ENCODE peak calls at places on chromosomes 12 and 14, in ten cellular contexts. One of them, this sample, is unnamed.

GRCh38 chr12:51788876-51789275 is 59.6 kb downstream of the FIGNL2 start:
- DNase-seq in CD4-positive, CD25-positive, alpha-beta regulatory T cell: no peak
- DNase-seq in heart left ventricle: no peak
- DNase-seq in SJSA1: peak
- DNase-seq in posterior cingulate gyrus: no peak
- DNase-seq in activated CD8-positive, alpha-beta T cell treated with anti-CD3 and anti-CD28 coated beads for 36 hours: no peak
- DNase-seq in tibial artery: no peak
- DNase-seq in AG20443: peak
- DNase-seq in ureter: no peak
- DNase-seq in NCI-H774: no peak
- DNase-seq in this sample: no peak

GRCh38 chr12:54935235-54935951 is 49.2 kb downstream of the TESPA1 start:
- DNase-seq in CD4-positive, CD25-positive, alpha-beta regulatory T cell: no peak
- DNase-seq in heart left ventricle: no peak
- DNase-seq in SJSA1: peak
- DNase-seq in posterior cingulate gyrus: no peak
- DNase-seq in activated CD8-positive, alpha-beta T cell treated with anti-CD3 and anti-CD28 coated beads for 36 hours: peak
- DNase-seq in tibial artery: no peak
- DNase-seq in AG20443: peak
- DNase-seq in ureter: no peak
- DNase-seq in NCI-H774: no peak
- DNase-seq in this sample: no peak

GRCh38 chr12:108307006-108307405 is 32.1 kb downstream of the CMKLR1 start:
- DNase-seq in CD4-positive, CD25-positive, alpha-beta regulatory T cell: no peak
- DNase-seq in heart left ventricle: no peak
- DNase-seq in SJSA1: no peak
- DNase-seq in posterior cingulate gyrus: no peak
- DNase-seq in activated CD8-positive, alpha-beta T cell treated with anti-CD3 and anti-CD28 coated beads for 36 hours: peak
- DNase-seq in tibial artery: peak
- DNase-seq in AG20443: peak
- DNase-seq in ureter: no peak
- DNase-seq in NCI-H774: no peak
- DNase-seq in this sample: no peak

GRCh38 chr12:14403711-14404164 is 38.3 kb downstream of the ATF7IP start:
- DNase-seq in CD4-positive, CD25-positive, alpha-beta regulatory T cell: peak
- DNase-seq in heart left ventricle: no peak
- DNase-seq in SJSA1: no peak
- DNase-seq in posterior cingulate gyrus: no peak
- DNase-seq in activated CD8-positive, alpha-beta T cell treated with anti-CD3 and anti-CD28 coated beads for 36 hours: no peak
- DNase-seq in tibial artery: no peak
- DNase-seq in AG20443: peak
- DNase-seq in ureter: no peak
- DNase-seq in NCI-H774: peak
- DNase-seq in this sample: no peak

GRCh38 chr14:61177279-61178225 is 103.6 kb downstream of the TMEM30B start:
- DNase-seq in CD4-positive, CD25-positive, alpha-beta regulatory T cell: no peak
- DNase-seq in heart left ventricle: no peak
- DNase-seq in SJSA1: peak
- DNase-seq in posterior cingulate gyrus: no peak
- DNase-seq in activated CD8-positive, alpha-beta T cell treated with anti-CD3 and anti-CD28 coated beads for 36 hours: no peak
- DNase-seq in tibial artery: no peak
- DNase-seq in AG20443: no peak
- DNase-seq in ureter: peak
- DNase-seq in NCI-H774: no peak
- DNase-seq in this sample: no peak

GRCh38 chr14:34981743-34982420 is 910 bp upstream of the SRP54 start:
- DNase-seq in CD4-positive, CD25-positive, alpha-beta regulatory T cell: peak
- DNase-seq in heart left ventricle: no peak
- DNase-seq in SJSA1: peak
- DNase-seq in posterior cingulate gyrus: no peak
- DNase-seq in activated CD8-positive, alpha-beta T cell treated with anti-CD3 and anti-CD28 coated beads for 36 hours: peak
- DNase-seq in tibial artery: no peak
- DNase-seq in AG20443: peak
- DNase-seq in ureter: no peak
- DNase-seq in NCI-H774: peak
- DNase-seq in this sample: no peak

GRCh38 chr12:50258167-50258551 is 25.2 kb downstream of the LIMA1 start:
- DNase-seq in CD4-positive, CD25-positive, alpha-beta regulatory T cell: no peak
- DNase-seq in heart left ventricle: no peak
- DNase-seq in SJSA1: no peak
- DNase-seq in posterior cingulate gyrus: no peak
- DNase-seq in activated CD8-positive, alpha-beta T cell treated with anti-CD3 and anti-CD28 coated beads for 36 hours: no peak
- DNase-seq in tibial artery: peak
- DNase-seq in AG20443: no peak
- DNase-seq in ureter: no peak
- DNase-seq in NCI-H774: no peak
- DNase-seq in this sample: no peak

GRCh38 chr12:70365648-70366518 is at the start of gene KCNMB4:
- DNase-seq in CD4-positive, CD25-positive, alpha-beta regulatory T cell: peak
- DNase-seq in heart left ventricle: peak
- DNase-seq in SJSA1: peak
- DNase-seq in posterior cingulate gyrus: peak
- DNase-seq in activated CD8-positive, alpha-beta T cell treated with anti-CD3 and anti-CD28 coated beads for 36 hours: peak
- DNase-seq in tibial artery: peak
- DNase-seq in AG20443: peak
- DNase-seq in ureter: no peak
- DNase-seq in NCI-H774: peak
- DNase-seq in this sample: peak

GRCh38 chr14:59570122-59570521 is 6.5 kb downstream of the CCDC175 start:
- DNase-seq in CD4-positive, CD25-positive, alpha-beta regulatory T cell: no peak
- DNase-seq in heart left ventricle: no peak
- DNase-seq in SJSA1: no peak
- DNase-seq in posterior cingulate gyrus: no peak
- DNase-seq in activated CD8-positive, alpha-beta T cell treated with anti-CD3 and anti-CD28 coated beads for 36 hours: no peak
- DNase-seq in tibial artery: no peak
- DNase-seq in AG20443: no peak
- DNase-seq in ureter: no peak
- DNase-seq in NCI-H774: no peak
- DNase-seq in this sample: no peak